ENCODE peak calls at places on chromosomes 11 and 22, in nine cellular contexts. One of them, this sample, is unnamed.

GRCh38 chr11:96199563-96200025 is 143.4 kb downstream of the MAML2 start:
- DNase-seq in tibial artery: no peak
- DNase-seq in GM13977: no peak
- DNase-seq in GM12865: no peak
- DNase-seq in Calu3: peak; percentile 51
- DNase-seq in endothelial cell: no peak
- DNase-seq in retinal pigment epithelial cell: no peak
- DNase-seq in AG09309: peak; percentile 60
- DNase-seq in fibroblast of mammary gland: peak; percentile 92
- DNase-seq in this sample: no peak

GRCh38 chr11:116986521-116987105 is 111.6 kb downstream of the SIK3 start:
- DNase-seq in tibial artery: no peak
- DNase-seq in GM13977: no peak
- DNase-seq in GM12865: peak; percentile 73
- DNase-seq in Calu3: no peak
- DNase-seq in endothelial cell: no peak
- DNase-seq in retinal pigment epithelial cell: no peak
- DNase-seq in AG09309: peak; percentile 69
- DNase-seq in fibroblast of mammary gland: peak; percentile 95
- DNase-seq in this sample: no peak

GRCh38 chr11:74319139-74319538 is 7.7 kb upstream of the P4HA3 start:
- DNase-seq in tibial artery: no peak
- DNase-seq in GM13977: no peak
- DNase-seq in GM12865: no peak
- DNase-seq in Calu3: no peak
- DNase-seq in endothelial cell: no peak
- DNase-seq in retinal pigment epithelial cell: peak; percentile 34
- DNase-seq in AG09309: peak; percentile 90
- DNase-seq in fibroblast of mammary gland: peak; percentile 98
- DNase-seq in this sample: no peak

GRCh38 chr11:5280582-5281102 is 10.9 kb upstream of the HBE1 start:
- DNase-seq in tibial artery: peak; percentile 51
- DNase-seq in GM13977: peak; percentile 51
- DNase-seq in GM12865: peak; percentile 79
- DNase-seq in Calu3: peak; percentile 40
- DNase-seq in endothelial cell: no peak
- DNase-seq in retinal pigment epithelial cell: peak; percentile 81
- DNase-seq in AG09309: peak; percentile 94
- DNase-seq in fibroblast of mammary gland: peak; percentile 100
- DNase-seq in this sample: peak; percentile 99

GRCh38 chr11:1076061-1076665 is 1.5 kb downstream of the MUC2 start:
- DNase-seq in tibial artery: no peak
- DNase-seq in GM13977: no peak
- DNase-seq in GM12865: no peak
- DNase-seq in Calu3: no peak
- DNase-seq in endothelial cell: no peak
- DNase-seq in retinal pigment epithelial cell: no peak
- DNase-seq in AG09309: no peak
- DNase-seq in fibroblast of mammary gland: no peak
- DNase-seq in this sample: no peak

GRCh38 chr11:103988595-103988969 is 47.9 kb upstream of the DDI1 start:
- DNase-seq in tibial artery: no peak
- DNase-seq in GM13977: no peak
- DNase-seq in GM12865: no peak
- DNase-seq in Calu3: no peak
- DNase-seq in endothelial cell: no peak
- DNase-seq in retinal pigment epithelial cell: peak; percentile 34
- DNase-seq in AG09309: no peak
- DNase-seq in fibroblast of mammary gland: peak; percentile 70
- DNase-seq in this sample: peak; percentile 50

GRCh38 chr22:20034143-20034542 is 13.2 kb downstream of the TANGO2 start:
- DNase-seq in tibial artery: no peak
- DNase-seq in GM13977: peak; percentile 58
- DNase-seq in GM12865: peak; percentile 65
- DNase-seq in Calu3: no peak
- DNase-seq in endothelial cell: no peak
- DNase-seq in retinal pigment epithelial cell: no peak
- DNase-seq in AG09309: no peak
- DNase-seq in fibroblast of mammary gland: no peak
- DNase-seq in this sample: no peak

GRCh38 chr22:46007003-46007847 is 30.3 kb upstream of the WNT7B start:
- DNase-seq in tibial artery: peak; percentile 68
- DNase-seq in GM13977: no peak
- DNase-seq in GM12865: no peak
- DNase-seq in Calu3: peak; percentile 74
- DNase-seq in endothelial cell: no peak
- DNase-seq in retinal pigment epithelial cell: no peak
- DNase-seq in AG09309: no peak
- DNase-seq in fibroblast of mammary gland: peak; percentile 89
- DNase-seq in this sample: no peak

GRCh38 chr22:46038516-46039430 is 61.8 kb upstream of the WNT7B start:
- DNase-seq in tibial artery: peak; percentile 21
- DNase-seq in GM13977: no peak
- DNase-seq in GM12865: no peak
- DNase-seq in Calu3: no peak
- DNase-seq in endothelial cell: no peak
- DNase-seq in retinal pigment epithelial cell: no peak
- DNase-seq in AG09309: no peak
- DNase-seq in fibroblast of mammary gland: peak; percentile 54
- DNase-seq in this sample: no peak

GRCh38 chr11:124535552-124536232 is 7.8 kb downstream of the OR8B12 start:
- DNase-seq in tibial artery: no peak
- DNase-seq in GM13977: no peak
- DNase-seq in GM12865: no peak
- DNase-seq in Calu3: no peak
- DNase-seq in endothelial cell: no peak
- DNase-seq in retinal pigment epithelial cell: no peak
- DNase-seq in AG09309: no peak
- DNase-seq in fibroblast of mammary gland: peak; percentile 56
- DNase-seq in this sample: no peak

GRCh38 chr11:56885182-56885581 is 103.5 kb upstream of the OR5AK2 start:
- DNase-seq in tibial artery: no peak
- DNase-seq in GM13977: no peak
- DNase-seq in GM12865: no peak
- DNase-seq in Calu3: peak; percentile 79
- DNase-seq in endothelial cell: no peak
- DNase-seq in retinal pigment epithelial cell: no peak
- DNase-seq in AG09309: no peak
- DNase-seq in fibroblast of mammary gland: no peak
- DNase-seq in this sample: no peak

GRCh38 chr11:108672113-108672512 is 7.2 kb downstream of the DDX10 start:
- DNase-seq in tibial artery: no peak
- DNase-seq in GM13977: no peak
- DNase-seq in GM12865: no peak
- DNase-seq in Calu3: no peak
- DNase-seq in endothelial cell: no peak
- DNase-seq in retinal pigment epithelial cell: peak; percentile 66
- DNase-seq in AG09309: no peak
- DNase-seq in fibroblast of mammary gland: peak; percentile 49
- DNase-seq in this sample: no peak

GRCh38 chr11:3094223-3094824 is 37.1 kb upstream of the CARS1 start:
- DNase-seq in tibial artery: no peak
- DNase-seq in GM13977: no peak
- DNase-seq in GM12865: no peak
- DNase-seq in Calu3: no peak
- DNase-seq in endothelial cell: no peak
- DNase-seq in retinal pigment epithelial cell: no peak
- DNase-seq in AG09309: no peak
- DNase-seq in fibroblast of mammary gland: no peak
- DNase-seq in this sample: no peak

GRCh38 chr11:61198391-61198790 is 4.9 kb upstream of the PGA3 start:
- DNase-seq in tibial artery: no peak
- DNase-seq in GM13977: no peak
- DNase-seq in GM12865: no peak
- DNase-seq in Calu3: no peak
- DNase-seq in endothelial cell: no peak
- DNase-seq in retinal pigment epithelial cell: no peak
- DNase-seq in AG09309: no peak
- DNase-seq in fibroblast of mammary gland: no peak
- DNase-seq in this sample: no peak

GRCh38 chr22:26753125-26753862 is 95.9 kb downstream of the MIAT start:
- DNase-seq in tibial artery: no peak
- DNase-seq in GM13977: no peak
- DNase-seq in GM12865: no peak
- DNase-seq in Calu3: no peak
- DNase-seq in endothelial cell: no peak
- DNase-seq in retinal pigment epithelial cell: no peak
- DNase-seq in AG09309: no peak
- DNase-seq in fibroblast of mammary gland: no peak
- DNase-seq in this sample: no peak
- TF ChIP-seq CTCF in tibial artery: no peak
- TF ChIP-seq CTCF in GM13977: no peak
- TF ChIP-seq CTCF in GM12865: no peak
- TF ChIP-seq CTCF in Calu3: no peak
- TF ChIP-seq CTCF in endothelial cell: no peak
- TF ChIP-seq CTCF in retinal pigment epithelial cell: no peak
- TF ChIP-seq CTCF in AG09309: peak; percentile 6
- TF ChIP-seq CTCF in fibroblast of mammary gland: peak; percentile 14
- TF ChIP-seq CTCF in this sample: peak; percentile 7

DNA sequence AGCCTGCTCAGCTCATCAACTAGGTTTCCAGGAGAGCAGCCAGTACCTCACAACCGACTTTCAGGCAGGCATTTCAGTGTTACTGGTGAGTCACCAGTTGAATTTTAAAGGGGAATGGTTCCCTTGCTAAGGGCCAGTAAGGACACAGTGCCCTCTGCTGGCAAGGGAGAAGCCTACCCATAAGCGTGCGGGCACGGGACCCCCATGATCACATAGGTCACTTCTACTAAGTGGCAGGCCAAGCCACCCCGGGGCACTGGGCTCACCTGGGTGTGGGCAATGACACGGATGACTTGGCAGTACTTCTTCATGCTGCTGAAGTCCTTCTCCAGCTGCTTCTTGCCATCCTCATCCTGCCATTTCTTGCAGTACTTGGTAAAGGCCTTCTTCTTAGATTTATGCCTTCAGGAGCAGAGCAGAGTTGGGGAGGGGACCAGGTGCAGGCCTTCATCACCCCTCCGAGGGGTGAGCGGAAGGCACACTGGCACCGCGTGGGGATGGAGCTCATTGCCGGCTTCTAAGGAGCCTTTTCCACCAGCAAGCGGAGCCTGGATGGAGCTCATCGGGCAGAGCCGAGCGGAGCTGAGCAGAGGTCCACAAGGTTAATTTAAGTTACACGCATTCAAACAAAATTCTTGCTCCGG is 2.9 kb downstream of the RPL3 start:
- DNase-seq in tibial artery: peak; percentile 60
- DNase-seq in GM13977: no peak
- DNase-seq in GM12865: peak; percentile 87
- DNase-seq in Calu3: peak; percentile 86
- DNase-seq in endothelial cell: peak; percentile 78
- DNase-seq in retinal pigment epithelial cell: peak; percentile 83
- DNase-seq in AG09309: peak; percentile 91
- DNase-seq in fibroblast of mammary gland: peak; percentile 94
- DNase-seq in this sample: peak; percentile 81
- TF ChIP-seq CTCF in tibial artery: peak; percentile 88
- TF ChIP-seq CTCF in GM13977: peak; percentile 84
- TF ChIP-seq CTCF in GM12865: peak; percentile 85
- TF ChIP-seq CTCF in Calu3: peak; percentile 95
- TF ChIP-seq CTCF in endothelial cell: peak; percentile 60
- TF ChIP-seq CTCF in retinal pigment epithelial cell: peak; percentile 94
- TF ChIP-seq CTCF in AG09309: peak; percentile 92
- TF ChIP-seq CTCF in fibroblast of mammary gland: peak; percentile 96
- TF ChIP-seq CTCF in this sample: peak; percentile 91

DNA sequence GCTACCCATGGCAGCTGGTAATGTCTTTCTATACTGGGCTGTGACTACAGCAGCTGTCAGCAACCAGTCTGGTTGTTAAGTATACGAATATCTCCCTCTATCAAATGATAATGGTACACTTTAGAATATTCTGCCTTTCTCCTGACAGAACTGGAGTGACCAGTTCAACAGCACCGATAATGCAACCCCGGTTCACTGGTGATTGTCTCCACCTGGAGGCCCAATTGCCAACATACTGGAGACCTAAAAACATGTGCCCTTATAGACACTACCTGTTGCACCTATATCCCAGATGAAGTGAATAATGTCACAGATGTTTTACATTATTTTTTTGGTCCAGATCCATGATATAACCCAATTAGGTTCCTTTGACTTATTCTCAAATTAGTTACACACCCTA is 21.1 kb downstream of the OR5P2 start:
- DNase-seq in tibial artery: no peak
- DNase-seq in GM13977: no peak
- DNase-seq in GM12865: no peak
- DNase-seq in Calu3: peak; percentile 9
- DNase-seq in endothelial cell: no peak
- DNase-seq in retinal pigment epithelial cell: no peak
- DNase-seq in AG09309: no peak
- DNase-seq in fibroblast of mammary gland: no peak
- DNase-seq in this sample: no peak
- TF ChIP-seq CTCF in tibial artery: no peak
- TF ChIP-seq CTCF in GM13977: no peak
- TF ChIP-seq CTCF in GM12865: no peak
- TF ChIP-seq CTCF in Calu3: no peak
- TF ChIP-seq CTCF in endothelial cell: no peak
- TF ChIP-seq CTCF in retinal pigment epithelial cell: no peak
- TF ChIP-seq CTCF in AG09309: no peak
- TF ChIP-seq CTCF in fibroblast of mammary gland: no peak
- TF ChIP-seq CTCF in this sample: no peak

GRCh38 chr11:132337819-132338416 is 967.5 kb downstream of the NTM start:
- DNase-seq in tibial artery: no peak
- DNase-seq in GM13977: no peak
- DNase-seq in GM12865: no peak
- DNase-seq in Calu3: no peak
- DNase-seq in endothelial cell: no peak
- DNase-seq in retinal pigment epithelial cell: no peak
- DNase-seq in AG09309: no peak
- DNase-seq in fibroblast of mammary gland: no peak
- DNase-seq in this sample: no peak

GRCh38 chr11:132336781-132337535 is 966.5 kb downstream of the NTM start:
- DNase-seq in tibial artery: no peak
- DNase-seq in GM13977: no peak
- DNase-seq in GM12865: no peak
- DNase-seq in Calu3: no peak
- DNase-seq in endothelial cell: no peak
- DNase-seq in retinal pigment epithelial cell: no peak
- DNase-seq in AG09309: no peak
- DNase-seq in fibroblast of mammary gland: no peak
- DNase-seq in this sample: no peak

GRCh38 chr11:132334769-132335280 is 964.4 kb downstream of the NTM start:
- DNase-seq in tibial artery: no peak
- DNase-seq in GM13977: no peak
- DNase-seq in GM12865: no peak
- DNase-seq in Calu3: no peak
- DNase-seq in endothelial cell: no peak
- DNase-seq in retinal pigment epithelial cell: no peak
- DNase-seq in AG09309: no peak
- DNase-seq in fibroblast of mammary gland: no peak
- DNase-seq in this sample: no peak

GRCh38 chr11:132332521-132332920 is 962.1 kb downstream of the NTM start:
- DNase-seq in tibial artery: no peak
- DNase-seq in GM13977: no peak
- DNase-seq in GM12865: no peak
- DNase-seq in Calu3: no peak
- DNase-seq in endothelial cell: no peak
- DNase-seq in retinal pigment epithelial cell: no peak
- DNase-seq in AG09309: no peak
- DNase-seq in fibroblast of mammary gland: no peak
- DNase-seq in this sample: no peak

DNA sequence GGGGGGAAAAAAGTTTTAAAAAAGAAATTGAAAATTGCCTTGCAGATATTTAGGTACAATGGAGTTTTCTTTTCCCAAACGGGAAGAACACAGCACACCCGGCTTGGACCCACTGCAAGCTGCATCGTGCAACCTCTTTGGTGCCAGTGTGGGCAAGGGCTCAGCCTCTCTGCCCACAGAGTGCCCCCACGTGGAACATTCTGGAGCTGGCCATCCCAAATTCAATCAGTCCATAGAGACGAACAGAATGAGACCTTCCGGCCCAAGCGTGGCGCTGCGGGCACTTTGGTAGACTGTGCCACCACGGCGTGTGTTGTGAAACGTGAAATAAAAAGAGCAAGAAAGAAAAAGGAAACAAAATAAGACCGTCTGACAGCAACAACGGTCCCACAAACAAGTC is 964.9 kb downstream of the NTM start:
- DNase-seq in tibial artery: no peak
- DNase-seq in GM13977: no peak
- DNase-seq in GM12865: no peak
- DNase-seq in Calu3: no peak
- DNase-seq in endothelial cell: no peak
- DNase-seq in retinal pigment epithelial cell: no peak
- DNase-seq in AG09309: no peak
- DNase-seq in fibroblast of mammary gland: no peak
- DNase-seq in this sample: no peak
- TF ChIP-seq CTCF in tibial artery: no peak
- TF ChIP-seq CTCF in GM13977: no peak
- TF ChIP-seq CTCF in GM12865: no peak
- TF ChIP-seq CTCF in Calu3: no peak
- TF ChIP-seq CTCF in endothelial cell: no peak
- TF ChIP-seq CTCF in retinal pigment epithelial cell: no peak
- TF ChIP-seq CTCF in AG09309: no peak
- TF ChIP-seq CTCF in fibroblast of mammary gland: no peak
- TF ChIP-seq CTCF in this sample: no peak